ENCODE peak calls at places on chromosomes 12 and 14, in eight cellular contexts. B is activated T-cell treated with anti-CD3 and anti-CD28 coated beads, Interleukin-2, amount 50 U/mL, for 1 hour; Z is GM23248; K is activated CD4-positive, alpha-beta T cell treated with anti-CD3 and anti-CD28 coated beads for 1 hour; D is NCI-H345; G is A172; T is NT2/D1; N is RPMI8226. L is an unnamed sample.
A peak's percentile ranks its signal among the peaks of the same experiment; 100 is the strongest.

GRCh38 chr12:19546611-19547162 is 107.4 kb downstream of the AEBP2 start:
- DNase-seq in B (no peak), Z (peak; percentile 64), K (no peak), D (no peak), G (no peak), T (no peak), N (no peak), L (no peak)

GRCh38 chr12:128853321-128854197 is at the start of gene GLT1D1:
- DNase-seq in B (no peak), Z (no peak), K (no peak), D (no peak), G (no peak), T (no peak), N (no peak), L (no peak)

GRCh38 chr12:39144613-39145061 is 239.2 kb upstream of the CPNE8 start:
- DNase-seq in B (no peak), Z (no peak), K (no peak), D (no peak), G (no peak), T (no peak), N (no peak), L (no peak)

GRCh38 chr12:1591543-1591942 is 2.8 kb downstream of the FBXL14 start:
- DNase-seq in B (no peak), Z (peak; percentile 30), K (no peak), D (no peak), G (no peak), T (no peak), N (no peak), L (no peak)

GRCh38 chr12:127903146-127903545 is 363.8 kb upstream of the TMEM132C start:
- DNase-seq in B (no peak), Z (peak; percentile 28), K (no peak), D (no peak), G (peak; percentile 60), T (peak; percentile 40), N (no peak), L (no peak)

GRCh38 chr14:105045710-105046326 is 19.4 kb downstream of the GPR132 start:
- DNase-seq in B (peak; percentile 95), Z (peak; percentile 91), K (peak; percentile 90), D (peak; percentile 91), G (peak; percentile 44), T (peak; percentile 63), N (peak; percentile 88), L (peak; percentile 88)

GRCh38 chr12:12029653-12030052 is 41.1 kb upstream of the BCL2L14 start:
- DNase-seq in B (no peak), Z (no peak), K (no peak), D (no peak), G (no peak), T (no peak), N (no peak), L (no peak)

GRCh38 chr12:122023339-122024131 is 1.9 kb downstream of the BCL7A start:
- DNase-seq in B (no peak), Z (peak; percentile 87), K (no peak), D (peak; percentile 64), G (no peak), T (no peak), N (no peak), L (peak; percentile 41)

GRCh38 chr14:60964901-60965300 is 16.0 kb downstream of the TRMT5 start:
- DNase-seq in B (no peak), Z (no peak), K (no peak), D (no peak), G (no peak), T (no peak), N (no peak), L (no peak)

GRCh38 chr12:59834659-59835474 is 239.0 kb downstream of the SLC16A7 start:
- DNase-seq in B (no peak), Z (peak; percentile 53), K (no peak), D (no peak), G (peak; percentile 21), T (peak; percentile 6), N (peak; percentile 17), L (no peak)

GRCh38 chr12:88338486-88338885 is 196.4 kb downstream of the TMTC3 start:
- DNase-seq in B (no peak), Z (peak; percentile 31), K (no peak), D (no peak), G (no peak), T (no peak), N (no peak), L (no peak)

GRCh38 chr12:53530056-53530455 is 22.8 kb upstream of the NPFF start:
- DNase-seq in B (no peak), Z (no peak), K (no peak), D (no peak), G (no peak), T (no peak), N (no peak), L (no peak)

GRCh38 chr14:62778847-62779246 is 266.4 kb downstream of the KCNH5 start:
- DNase-seq in B (no peak), Z (no peak), K (no peak), D (no peak), G (no peak), T (no peak), N (no peak), L (no peak)

GRCh38 chr14:30874120-30874998 is at the start of gene COCH:
- DNase-seq in B (peak; percentile 32), Z (peak; percentile 16), K (peak; percentile 8), D (peak; percentile 73), G (no peak), T (no peak), N (peak; percentile 39), L (no peak)

GRCh38 chr14:68932219-68932618 is 46.9 kb downstream of the ACTN1 start:
- DNase-seq in B (no peak), Z (peak; percentile 71), K (no peak), D (no peak), G (no peak), T (no peak), N (no peak), L (no peak)

GRCh38 chr12:77940566-77940965 is 109.9 kb downstream of the NAV3 start:
- DNase-seq in B (no peak), Z (peak; percentile 72), K (no peak), D (no peak), G (peak; percentile 36), T (no peak), N (no peak), L (no peak)

GRCh38 chr12:119154435-119154818 is 24.3 kb upstream of the HSPB8 start:
- DNase-seq in B (no peak), Z (peak; percentile 27), K (no peak), D (no peak), G (no peak), T (peak; percentile 91), N (peak; percentile 30), L (no peak)

GRCh38 chr14:103259801-103260628 is 74.0 kb upstream of the EIF5 start:
- DNase-seq in B (no peak), Z (no peak), K (no peak), D (peak; percentile 62), G (no peak), T (no peak), N (no peak), L (no peak)

GRCh38 chr12:3119192-3119744 is 42.1 kb downstream of the TSPAN9 start:
- DNase-seq in B (no peak), Z (no peak), K (no peak), D (no peak), G (no peak), T (no peak), N (no peak), L (no peak)

GRCh38 chr12:122830517-122831214 is 4.6 kb upstream of the HIP1R start:
- DNase-seq in B (no peak), Z (peak; percentile 94), K (no peak), D (no peak), G (peak; percentile 77), T (no peak), N (no peak), L (no peak)

GRCh38 chr14:100223332-100224171 is 15.4 kb upstream of the YY1 start:
- DNase-seq in B (no peak), Z (no peak), K (no peak), D (no peak), G (no peak), T (no peak), N (no peak), L (no peak)

GRCh38 chr12:761276-761675 is 8.9 kb downstream of the WNK1 start:
- DNase-seq in B (no peak), Z (peak; percentile 33), K (no peak), D (no peak), G (no peak), T (no peak), N (no peak), L (no peak)

GRCh38 chr14:101186544-101186943 is 283.0 kb upstream of the RTL1 start:
- DNase-seq in B (no peak), Z (no peak), K (no peak), D (no peak), G (no peak), T (no peak), N (no peak), L (peak; percentile 1)

GRCh38 chr14:49619730-49620129 is 696 bp downstream of the RPL36AL start:
- DNase-seq in B (no peak), Z (peak; percentile 19), K (no peak), D (no peak), G (no peak), T (no peak), N (no peak), L (no peak)